ENCODE peak calls at places on chromosome 21, in four cellular contexts. L is left colon, Z is AG09309, D is NCI-H1092 treated with DMSO at 0.1 percent for 48 hours. O is an unnamed sample.

GRCh38 chr21:36035381-36035791 is 24.9 kb downstream of the SETD4 start:
- DNase-seq in Z (no peak), D (no peak), L (no peak), O (no peak)

GRCh38 chr21:26460621-26461020 is 112.5 kb downstream of the CYYR1 start:
- DNase-seq in Z (no peak), L (no peak), D (no peak), O (no peak)

GRCh38 chr21:43585924-43586411 is 73.3 kb downstream of the HSF2BP start:
- DNase-seq in Z (peak), D (no peak), L (no peak), O (peak)

GRCh38 chr21:32043458-32043857 is 170.6 kb downstream of the HUNK start:
- DNase-seq in Z (no peak), L (no peak), D (no peak), O (no peak)

GRCh38 chr21:21366277-21366676 is 368.1 kb downstream of the NCAM2 start:
- DNase-seq in D (no peak), Z (no peak), L (no peak), O (no peak)

GRCh38 chr21:17476006-17476405 is 36.8 kb upstream of the CXADR start:
- DNase-seq in D (no peak), L (no peak), Z (no peak), O (no peak)

GRCh38 chr21:44874497-44875331 is 1.2 kb upstream of the PTTG1IP start:
- DNase-seq in D (peak), L (peak), Z (no peak), O (no peak)

GRCh38 chr21:17466166-17466565 is 46.7 kb upstream of the CXADR start:
- DNase-seq in Z (no peak), D (no peak), L (peak), O (no peak)

GRCh38 chr21:44350773-44351481 is 2.5 kb upstream of the TRPM2 start:
- DNase-seq in Z (no peak), L (no peak), D (no peak), O (no peak)

O was measured in COLO829.